ENCODE peak calls at places on chromosome 2, in five cellular contexts. F, Y, H, T and J are unnamed samples.

GRCh38 chr2:219644801-219645480 is 17.5 kb downstream of the SLC4A3 start:
- DNase-seq in T (no peak), Y (no peak), H (peak; percentile 39), F (no peak), J (no peak)

GRCh38 chr2:218777276-218777990 is 4.5 kb upstream of the CYP27A1 start:
- DNase-seq in Y (no peak), T (no peak), F (no peak), H (peak; percentile 30), J (no peak)

GRCh38 chr2:227472265-227473018 is 486 bp downstream of the AGFG1 start:
- DNase-seq in T (no peak), H (peak; percentile 81), Y (no peak), F (no peak), J (peak; percentile 72)

GRCh38 chr2:187313831-187314230 is 134.2 kb downstream of the CALCRL start:
- DNase-seq in T (no peak), F (no peak), Y (no peak), H (no peak), J (no peak)

GRCh38 chr2:172083725-172084483 is 1.4 kb upstream of the DLX1 start:
- DNase-seq in F (no peak), T (no peak), H (no peak), Y (no peak), J (no peak)

GRCh38 chr2:88265352-88265960 is 95.3 kb downstream of the THNSL2 start:
- DNase-seq in H (peak; percentile 51), T (no peak), Y (no peak), F (no peak), J (no peak)

GRCh38 chr2:60707750-60708371 is 48.2 kb upstream of the PAPOLG start:
- DNase-seq in T (peak; percentile 16), F (peak; percentile 2), Y (peak; percentile 4), H (peak; percentile 68), J (no peak)

GRCh38 chr2:38092196-38092902 is 16.4 kb upstream of the CYP1B1 start:
- DNase-seq in Y (peak; percentile 85), H (peak; percentile 63), F (no peak), T (no peak), J (no peak)

GRCh38 chr2:231707625-231708049 is 688 bp upstream of the PTMA start:
- DNase-seq in T (no peak), H (peak; percentile 70), Y (no peak), F (no peak), J (no peak)